ENCODE peak calls at places on chromosome 3, in seven cellular contexts. G is keratinocyte, Y is AG10803, B is fibroblast of the aortic adventitia, H is IMR-90, A is HepG2, J is fibroblast of mammary gland. S is an unnamed sample.

GRCh38 chr3:178810173-178810572 is 261.4 kb downstream of the ZMAT3 start:
- DNase-seq in G (no peak), Y (no peak), B (no peak), H (no peak), A (no peak), J (no peak), S (no peak)

GRCh38 chr3:10779293-10779805 is 36.7 kb upstream of the SLC6A11 start:
- DNase-seq in G (no peak), Y (no peak), B (no peak), H (no peak), A (no peak), J (no peak), S (no peak)

GRCh38 chr3:194279701-194280360 is 71.3 kb downstream of the CPN2 start:
- DNase-seq in G (no peak), Y (no peak), B (no peak), H (no peak), A (no peak), J (no peak), S (no peak)

GRCh38 chr3:197547618-197548017 is 8.2 kb downstream of the BDH1 start:
- DNase-seq in G (no peak), Y (no peak), B (no peak), H (no peak), A (peak), J (no peak), S (no peak)

GRCh38 chr3:12944413-12944812 is 103.0 kb upstream of the RPL32 start:
- DNase-seq in G (no peak), Y (no peak), B (no peak), H (no peak), A (no peak), J (no peak), S (no peak)

GRCh38 chr3:87200059-87200458 is 27.1 kb upstream of the CHMP2B start:
- DNase-seq in G (no peak), Y (no peak), B (no peak), H (no peak), A (no peak), J (no peak), S (no peak)

GRCh38 chr3:190130700-190131099 is 10.0 kb upstream of the P3H2 start:
- DNase-seq in G (no peak), Y (peak), B (peak), H (no peak), A (no peak), J (peak), S (no peak)

GRCh38 chr3:127349501-127350171 is 61.8 kb upstream of the PRR20G start:
- DNase-seq in G (no peak), Y (no peak), B (no peak), H (no peak), A (no peak), J (no peak), S (no peak)

GRCh38 chr3:53890726-53891499 is 746 bp downstream of the SELENOK start:
- DNase-seq in G (no peak), Y (no peak), B (peak), H (peak), A (peak), J (peak), S (peak)

GRCh38 chr3:153356908-153357307 is 194.9 kb downstream of the RAP2B start:
- DNase-seq in G (no peak), Y (no peak), B (no peak), H (no peak), A (no peak), J (no peak), S (no peak)

GRCh38 chr3:31077826-31078225 is 183.4 kb upstream of the GADL1 start:
- DNase-seq in G (no peak), Y (no peak), B (no peak), H (peak), A (no peak), J (peak), S (no peak)

GRCh38 chr3:42853056-42853455 is 22.6 kb downstream of the CYP8B1 start:
- DNase-seq in G (no peak), Y (no peak), B (no peak), H (no peak), A (no peak), J (no peak), S (no peak)

GRCh38 chr3:77281721-77282120 is 241.8 kb downstream of the ROBO2 start:
- DNase-seq in G (no peak), Y (no peak), B (no peak), H (no peak), A (no peak), J (no peak), S (no peak)

GRCh38 chr3:184781801-184782200 is 30.2 kb upstream of the VPS8 start:
- DNase-seq in G (no peak), Y (no peak), B (no peak), H (no peak), A (no peak), J (no peak), S (no peak)

GRCh38 chr3:126752303-126753190 is 48.5 kb downstream of the CHCHD6 start:
- DNase-seq in G (no peak), Y (peak), B (peak), H (peak), A (peak), J (peak), S (peak)

GRCh38 chr3:42829083-42829627 is 19.9 kb downstream of the ACKR2 start:
- DNase-seq in G (no peak), Y (no peak), B (no peak), H (no peak), A (peak), J (no peak), S (no peak)

GRCh38 chr3:152835311-152836102 is 576 bp downstream of the P2RY1 start:
- DNase-seq in G (no peak), Y (peak), B (peak), H (peak), A (no peak), J (peak), S (peak)

GRCh38 chr3:16300881-16301359 is 35.9 kb downstream of the OXNAD1 start:
- DNase-seq in G (no peak), Y (no peak), B (no peak), H (no peak), A (no peak), J (no peak), S (no peak)

GRCh38 chr3:56998081-56998529 is 62.4 kb upstream of the SPATA12 start:
- DNase-seq in G (no peak), Y (no peak), B (no peak), H (no peak), A (no peak), J (no peak), S (no peak)

GRCh38 chr3:188863999-188864406 is 307.8 kb upstream of the TPRG1 start:
- DNase-seq in G (no peak), Y (peak), B (peak), H (peak), A (no peak), J (peak), S (no peak)

GRCh38 chr3:98778383-98778782 is 15.2 kb downstream of the ST3GAL6 start:
- DNase-seq in G (no peak), Y (no peak), B (no peak), H (peak), A (no peak), J (peak), S (no peak)

GRCh38 chr3:14368885-14369284 is 33.5 kb upstream of the SLC6A6 start:
- DNase-seq in G (no peak), Y (no peak), B (no peak), H (no peak), A (no peak), J (no peak), S (no peak)

GRCh38 chr3:66665021-66665695 is 164.3 kb upstream of the LRIG1 start:
- DNase-seq in G (no peak), Y (no peak), B (no peak), H (no peak), A (no peak), J (no peak), S (no peak)

GRCh38 chr3:12993022-12993622 is 80.1 kb downstream of the IQSEC1 start:
- DNase-seq in G (no peak), Y (peak), B (no peak), H (peak), A (peak), J (no peak), S (no peak)

GRCh38 chr3:129989391-129989790 is 14.9 kb downstream of the TRH start:
- DNase-seq in G (no peak), Y (no peak), B (no peak), H (no peak), A (no peak), J (no peak), S (no peak)

GRCh38 chr3:63945558-63946096 is 33.4 kb upstream of the SCAANT1 start:
- DNase-seq in G (no peak), Y (peak), B (peak), H (peak), A (peak), J (no peak), S (no peak)

GRCh38 chr3:42661593-42662022 is 8.1 kb downstream of the ZBTB47 start:
- DNase-seq in G (no peak), Y (no peak), B (no peak), H (no peak), A (no peak), J (no peak), S (no peak)

GRCh38 chr3:59424268-59425010 is 374.6 kb upstream of the CFAP20DC start:
- DNase-seq in G (peak), Y (peak), B (peak), H (peak), A (no peak), J (peak), S (peak)

GRCh38 chr3:113238503-113238902 is 27.1 kb downstream of the BOC start:
- DNase-seq in G (no peak), Y (no peak), B (no peak), H (no peak), A (no peak), J (no peak), S (no peak)
- TF ChIP-seq CTCF in G (no peak), Y (no peak), B (no peak), H (no peak), A (no peak), J (no peak), S (no peak)

GRCh38 chr3:4310971-4311370 is 7.8 kb downstream of the SETMAR start:
- DNase-seq in G (no peak), Y (no peak), B (no peak), H (no peak), A (no peak), J (no peak), S (no peak)
- TF ChIP-seq CTCF in G (no peak), Y (no peak), B (no peak), H (no peak), A (no peak), J (no peak), S (no peak)

GRCh38 chr3:39384665-39385000 is 1.5 kb downstream of the SLC25A38 start:
- DNase-seq in G (no peak), Y (no peak), B (no peak), H (no peak), A (no peak), J (no peak), S (no peak)

GRCh38 chr3:39383190-39383912 is at the start of gene SLC25A38:
- DNase-seq in G (no peak), Y (peak), B (peak), H (peak), A (peak), J (peak), S (peak)

GRCh38 chr3:39386331-39386730 is 3.2 kb downstream of the SLC25A38 start:
- DNase-seq in G (no peak), Y (no peak), B (no peak), H (no peak), A (no peak), J (no peak), S (no peak)

GRCh38 chr3:39385456-39386098 is 2.4 kb downstream of the SLC25A38 start:
- DNase-seq in G (no peak), Y (no peak), B (no peak), H (no peak), A (no peak), J (no peak), S (no peak)

DNA sequence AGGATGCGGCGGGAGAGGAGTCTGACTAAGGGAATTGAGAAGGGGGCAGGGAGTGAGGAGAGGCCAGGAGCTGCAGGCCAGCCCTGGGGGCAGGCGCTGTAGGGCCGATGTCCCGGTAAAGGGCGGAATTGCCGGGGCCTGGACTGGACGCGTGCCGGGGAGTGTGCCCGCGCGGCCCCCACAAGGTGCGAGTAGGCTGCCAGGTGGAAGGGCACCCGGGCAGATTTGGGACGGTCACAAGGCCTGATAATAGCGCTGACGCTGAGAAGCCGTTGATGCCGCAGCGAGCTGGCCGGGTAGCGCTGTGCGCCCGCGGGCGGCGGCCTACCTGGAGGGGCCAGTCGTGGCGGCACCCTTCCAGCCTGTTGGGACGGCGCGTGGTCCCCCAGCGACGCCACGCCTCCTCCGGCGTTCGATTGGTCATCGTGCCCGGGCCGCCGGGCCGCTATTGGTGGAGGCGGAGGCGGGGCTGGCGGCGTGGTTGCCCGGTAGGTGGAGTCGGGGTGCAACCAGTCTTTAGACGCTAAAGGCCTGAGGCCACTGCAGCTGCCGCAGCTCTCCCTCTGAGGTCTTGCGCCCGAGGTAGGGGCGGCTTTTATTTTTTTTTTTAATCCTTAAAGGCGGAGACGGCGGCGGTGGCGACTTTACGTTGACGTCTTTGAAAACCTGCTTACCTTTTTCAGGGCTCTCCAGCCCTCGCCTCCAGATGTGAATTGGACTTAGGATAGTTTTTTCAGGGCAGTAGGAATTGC is 919 bp downstream of the SLC25A38 start:
- DNase-seq in G (no peak), Y (peak), B (peak), H (peak), A (peak), J (peak), S (peak)
- TF ChIP-seq CTCF in G (no peak), Y (peak), B (no peak), H (no peak), A (no peak), J (no peak), S (no peak)

DNA sequence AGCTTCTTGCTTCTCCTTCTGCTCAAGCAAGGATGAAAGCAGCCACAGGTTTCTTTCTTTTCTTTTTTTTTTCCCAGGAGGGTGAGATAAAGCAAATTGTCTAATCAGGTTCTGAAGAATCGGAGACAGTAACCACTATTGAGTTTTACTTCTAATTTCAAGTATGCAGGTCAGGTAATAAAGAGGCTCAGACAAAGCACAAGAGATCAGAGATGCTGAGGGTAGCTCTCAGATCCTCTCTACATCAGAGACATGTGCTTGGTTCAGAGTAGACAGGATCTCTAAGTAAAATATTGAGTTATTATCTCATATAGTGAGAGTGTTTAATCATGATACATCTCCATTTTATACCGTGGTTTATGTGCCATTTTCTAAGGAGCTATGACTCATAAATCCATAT is 168.5 kb downstream of the NFKBIZ start:
- DNase-seq in G (no peak), Y (no peak), B (no peak), H (no peak), A (no peak), J (no peak), S (no peak)
- TF ChIP-seq CTCF in G (no peak), Y (no peak), B (no peak), H (no peak), A (no peak), J (no peak), S (no peak)

GRCh38 chr3:9361691-9362388 is 1.0 kb upstream of the THUMPD3 start:
- DNase-seq in G (no peak), Y (no peak), B (no peak), H (no peak), A (no peak), J (no peak), S (no peak)

GRCh38 chr3:9362731-9363530 is at the start of gene THUMPD3:
- DNase-seq in G (no peak), Y (peak), B (peak), H (peak), A (peak), J (peak), S (peak)
- TF ChIP-seq CTCF in G (no peak), Y (peak), B (no peak), H (no peak), A (no peak), J (no peak), S (no peak)

DNA sequence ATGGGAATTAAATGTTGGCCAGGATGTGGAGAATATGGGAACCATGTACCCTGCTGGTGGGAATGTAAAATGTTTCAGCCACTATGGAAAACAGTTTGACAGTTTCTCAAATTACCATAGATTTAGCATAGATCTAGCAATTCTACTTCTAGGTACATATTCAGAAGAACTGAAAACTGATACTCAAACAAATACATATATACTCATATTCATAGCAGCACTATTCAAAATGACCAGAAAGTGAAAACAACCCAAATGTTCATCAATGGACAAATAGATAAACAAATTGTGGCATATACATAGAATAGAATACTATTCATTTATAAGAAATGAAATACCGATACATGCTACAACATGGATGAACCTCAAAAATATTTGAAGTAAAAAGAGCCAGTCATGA is 539.4 kb downstream of the IGSF11 start:
- DNase-seq in G (no peak), Y (no peak), B (no peak), H (no peak), A (no peak), J (no peak), S (no peak)
- TF ChIP-seq CTCF in G (no peak), Y (no peak), B (no peak), H (no peak), A (no peak), J (no peak), S (no peak)

DNA sequence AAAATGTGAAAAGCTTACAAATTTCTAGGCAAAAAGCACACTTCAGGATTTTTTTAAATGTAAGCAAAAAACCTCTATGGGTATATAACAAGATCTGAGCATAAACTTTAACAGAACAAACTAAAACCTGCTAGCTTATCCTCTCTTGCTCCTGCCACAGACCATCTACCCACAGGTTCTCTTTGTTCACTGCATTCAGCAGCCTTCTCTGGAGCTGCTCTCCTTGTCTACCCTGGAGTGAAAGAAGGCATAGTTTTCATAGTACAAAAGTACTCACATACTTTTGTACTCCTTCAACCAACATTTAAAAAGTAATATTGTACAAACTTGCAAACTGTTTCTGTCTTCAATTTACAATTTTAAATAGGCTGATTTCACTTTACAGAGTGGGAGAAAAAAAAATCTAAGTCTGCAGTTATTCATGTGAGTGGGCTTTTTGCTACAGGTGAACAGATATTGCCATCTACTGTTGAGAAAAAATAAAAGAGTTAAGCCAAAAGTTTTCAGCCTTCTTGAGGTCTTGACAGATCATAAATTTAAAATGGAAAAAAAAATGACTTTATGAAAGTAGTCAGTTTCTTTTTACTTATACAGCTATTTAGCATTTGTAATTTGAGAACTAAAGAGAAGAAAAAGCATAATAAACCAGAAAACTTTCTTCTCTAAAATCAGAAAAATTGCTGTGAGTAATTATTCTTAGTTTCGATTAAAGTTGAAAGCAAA is 20.4 kb downstream of the TERC start:
- DNase-seq in G (no peak), Y (no peak), B (peak), H (peak), A (no peak), J (peak), S (no peak)
- TF ChIP-seq CTCF in G (no peak), Y (peak), B (peak), H (peak), A (peak), J (peak), S (peak)

DNA sequence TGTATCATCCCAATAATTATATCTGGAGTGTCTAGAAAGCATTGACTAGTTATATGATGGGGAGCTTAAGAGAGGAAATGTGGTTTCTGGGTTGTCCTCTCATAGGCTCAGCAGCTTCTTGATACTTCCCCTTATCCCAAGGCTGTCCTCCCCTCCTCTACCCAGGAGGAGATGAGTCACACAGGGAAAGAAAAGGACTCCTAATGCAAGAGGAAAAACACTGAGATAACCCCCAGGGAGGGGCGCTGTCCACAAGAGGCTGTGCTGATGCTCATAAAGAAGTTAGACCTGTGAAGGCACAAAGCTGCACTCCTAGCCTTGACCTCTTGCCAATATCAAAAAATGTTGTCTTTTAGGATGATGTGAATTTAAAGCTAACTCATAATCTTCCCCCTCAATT is 28.8 kb upstream of the GYG1 start:
- DNase-seq in G (peak), Y (peak), B (peak), H (peak), A (peak), J (peak), S (no peak)
- TF ChIP-seq CTCF in G (peak), Y (peak), B (peak), H (peak), A (peak), J (peak), S (no peak)

GRCh38 chr3:137764001-137764433 is at the start of gene SOX14:
- DNase-seq in G (no peak), Y (no peak), B (no peak), H (no peak), A (peak), J (no peak), S (peak)

GRCh38 chr3:137763594-137763938 is 549 bp upstream of the SOX14 start:
- DNase-seq in G (no peak), Y (no peak), B (no peak), H (no peak), A (no peak), J (no peak), S (peak)

GRCh38 chr3:137765310-137766033 is 1.4 kb downstream of the SOX14 start:
- DNase-seq in G (no peak), Y (no peak), B (no peak), H (no peak), A (no peak), J (no peak), S (peak)

GRCh38 chr3:137766069-137766960 is 2.2 kb downstream of the SOX14 start:
- DNase-seq in G (no peak), Y (no peak), B (no peak), H (no peak), A (no peak), J (no peak), S (peak)

GRCh38 chr3:137764563-137765309 is 621 bp downstream of the SOX14 start:
- DNase-seq in G (no peak), Y (no peak), B (no peak), H (no peak), A (no peak), J (no peak), S (peak)
- TF ChIP-seq CTCF in G (no peak), Y (no peak), B (no peak), H (no peak), A (no peak), J (no peak), S (no peak)

S was measured in GM20000.